ENCODE peak calls at places on chromosome 1, in ten cellular contexts. A is psoas muscle, W is heart left ventricle, O is lower lobe of right lung, U is AG04450, B is body of pancreas, F is H9, I is IMR-90, R is SK-N-SH, Y is breast epithelium. M is an unnamed sample.
A peak's percentile ranks its signal among the peaks of the same experiment; 100 is the strongest.

GRCh38 chr1:98086796-98087195 is 166.0 kb upstream of the DPYD start:
- DNase-seq in Y (no peak), B (no peak), R (no peak), A (no peak), F (peak; percentile 33), O (no peak), I (peak; percentile 99), U (peak; percentile 92), W (no peak), M (no peak)

GRCh38 chr1:170910273-170910672 is 25.1 kb upstream of the MROH9 start:
- DNase-seq in U (no peak), Y (no peak), W (no peak), O (no peak), F (no peak), I (peak; percentile 67), R (no peak), A (no peak), B (no peak), M (no peak)

GRCh38 chr1:19347538-19348177 is 35.5 kb downstream of the SLC66A1 start:
- DNase-seq in F (no peak), U (no peak), W (no peak), O (no peak), Y (no peak), R (no peak), I (no peak), A (no peak), B (peak; percentile 29), M (no peak)

GRCh38 chr1:153345187-153346066 is 3.2 kb downstream of the PGLYRP4 start:
- DNase-seq in Y (no peak), O (no peak), A (no peak), F (no peak), U (no peak), W (no peak), I (no peak), R (no peak), B (no peak), M (peak; percentile 57)

GRCh38 chr1:161196521-161197451 is 2.1 kb downstream of the ADAMTS4 start:
- DNase-seq in F (no peak), W (peak; percentile 54), I (peak; percentile 75), Y (no peak), B (no peak), R (peak; percentile 88), O (no peak), U (peak; percentile 59), A (peak; percentile 70), M (no peak)

GRCh38 chr1:47894718-47895393 is 102.3 kb downstream of the TRABD2B start:
- DNase-seq in O (no peak), B (no peak), F (peak; percentile 61), R (no peak), A (no peak), U (no peak), Y (peak; percentile 80), I (peak; percentile 4), W (no peak), M (peak; percentile 84)

GRCh38 chr1:200464784-200465400 is 55.1 kb upstream of the ZNF281 start:
- DNase-seq in O (no peak), A (no peak), W (no peak), R (no peak), F (no peak), B (no peak), I (no peak), Y (no peak), U (no peak), M (no peak)

GRCh38 chr1:2255420-2256369 is 27.6 kb downstream of the SKI start:
- DNase-seq in I (peak; percentile 73), F (peak; percentile 41), U (no peak), R (peak; percentile 63), A (no peak), B (no peak), O (no peak), Y (no peak), W (no peak), M (no peak)

GRCh38 chr1:195965036-195965435 is 643.2 kb downstream of the KCNT2 start:
- DNase-seq in U (no peak), B (no peak), W (no peak), R (no peak), O (no peak), Y (no peak), A (no peak), F (no peak), I (no peak), M (no peak)

GRCh38 chr1:92784051-92784638 is 763 bp downstream of the EVI5 start:
- DNase-seq in Y (no peak), F (peak; percentile 31), A (peak; percentile 71), O (peak; percentile 55), R (no peak), B (peak; percentile 59), W (peak; percentile 49), I (peak; percentile 61), U (no peak), M (no peak)

GRCh38 chr1:158285756-158286241 is 3.9 kb upstream of the CD1C start:
- DNase-seq in R (no peak), A (peak; percentile 54), O (peak; percentile 79), U (no peak), B (no peak), W (peak; percentile 47), F (no peak), I (no peak), Y (no peak), M (no peak)

GRCh38 chr1:214460304-214460916 is 91.0 kb downstream of the PTPN14 start:
- DNase-seq in B (no peak), W (no peak), F (no peak), Y (no peak), U (no peak), I (no peak), O (no peak), A (no peak), R (no peak), M (no peak)
- H3K27ac ChIP-seq in B (no peak overlapping the region), W (no peak overlapping the region), F (no peak overlapping the region), Y (peak overlapping the region; percentile 36), U (no peak overlapping the region), I (no peak overlapping the region), O (no peak overlapping the region), A (no peak overlapping the region), R (no peak overlapping the region), M (no peak overlapping the region)

DNA sequence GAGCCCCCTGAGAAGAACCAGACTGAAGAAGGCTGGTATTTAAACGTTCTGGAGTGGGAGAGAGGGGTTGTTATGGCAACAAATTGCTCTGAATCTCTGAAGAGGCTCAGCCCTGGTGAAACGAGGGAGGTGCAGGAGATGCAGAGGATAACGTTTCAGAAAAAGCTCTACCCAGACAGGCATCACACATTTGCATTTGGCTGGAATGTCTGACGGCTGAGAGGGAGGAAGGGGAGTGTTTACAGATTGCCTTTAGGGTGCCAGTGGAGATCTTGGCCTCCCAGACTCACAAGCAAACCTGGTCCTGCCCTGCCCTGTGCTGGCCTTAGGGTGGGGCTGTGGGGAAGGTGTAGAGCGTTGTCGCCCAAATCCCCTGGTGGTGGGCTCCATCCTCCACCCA is 169.0 kb upstream of the AJAP1 start:
- DNase-seq in B (no peak), O (no peak), R (peak; percentile 41), U (no peak), W (no peak), Y (no peak), F (peak; percentile 42), I (no peak), A (no peak), M (no peak)
- TF ChIP-seq CTCF in B (no peak), O (no peak), R (no peak), U (no peak), W (no peak), Y (no peak), F (peak; percentile 44), I (no peak), A (no peak), M (no peak)

GRCh38 chr1:234827656-234828055 is 217.7 kb upstream of the IRF2BP2 start:
- DNase-seq in W (no peak), I (no peak), Y (no peak), F (no peak), O (no peak), U (no peak), R (no peak), B (no peak), A (no peak), M (no peak)
- H3K27ac ChIP-seq in W (no peak overlapping the region), I (peak overlapping the region; percentile 19), Y (no peak overlapping the region), F (no peak overlapping the region), O (no peak overlapping the region), U (no peak overlapping the region), R (no peak overlapping the region), B (no peak overlapping the region), A (no peak overlapping the region), M (no peak overlapping the region)

GRCh38 chr1:7669559-7670208 is 101.4 kb upstream of the VAMP3 start:
- DNase-seq in A (peak; percentile 71), B (peak; percentile 68), U (no peak), I (peak; percentile 29), Y (no peak), F (peak; percentile 89), R (peak; percentile 87), O (peak; percentile 61), W (peak; percentile 42), M (no peak)
- TF ChIP-seq CTCF in A (peak; percentile 60), B (peak; percentile 62), U (peak; percentile 78), I (peak; percentile 69), Y (peak; percentile 68), F (peak; percentile 90), R (peak; percentile 74), O (peak; percentile 81), W (peak; percentile 81), M (peak; percentile 68)

M was measured in coronary artery.